ENCODE peak calls at places on chromosomes 2 and 18, in four cellular contexts. G, T, F and Y are unnamed samples.

GRCh38 chr2:233056961-233057605 is 3.1 kb upstream of the INPP5D start:
- DNase-seq in G (no peak), T (no peak), F (no peak), Y (no peak)

GRCh38 chr2:189285962-189286648 is 106.5 kb upstream of the COL5A2 start:
- DNase-seq in G (peak), T (no peak), F (peak), Y (no peak)

GRCh38 chr2:124264496-124265160 is 239.5 kb downstream of the CNTNAP5 start:
- DNase-seq in G (no peak), T (no peak), F (peak), Y (no peak)

GRCh38 chr2:92073815-92074548 is 2797.2 kb upstream of the TEKT4 start:
- DNase-seq in G (no peak), T (no peak), F (no peak), Y (no peak)

GRCh38 chr2:188971316-188971930 is 2.8 kb upstream of the COL3A1 start:
- DNase-seq in G (no peak), T (no peak), F (no peak), Y (no peak)

GRCh38 chr2:164065038-164065437 is 329.2 kb upstream of the FIGN start:
- DNase-seq in G (no peak), T (no peak), F (no peak), Y (no peak)

GRCh38 chr2:15092691-15093090 is 460.2 kb downstream of the LRATD1 start:
- DNase-seq in G (peak), T (no peak), F (no peak), Y (no peak)

GRCh38 chr2:11123856-11124759 is 31.2 kb upstream of the SLC66A3 start:
- DNase-seq in G (no peak), T (peak), F (peak), Y (peak)

GRCh38 chr2:481388-481787 is 193.5 kb upstream of the ALKAL2 start:
- DNase-seq in G (no peak), T (no peak), F (no peak), Y (no peak)

GRCh38 chr2:32262105-32262504 is 2.6 kb downstream of the NLRC4 start:
- DNase-seq in G (no peak), T (no peak), F (no peak), Y (no peak)

GRCh38 chr2:199259671-199260070 is 198.1 kb downstream of the SATB2 start:
- DNase-seq in G (no peak), T (no peak), F (no peak), Y (no peak)

GRCh38 chr2:173401716-173402326 is 47.1 kb downstream of the CDCA7 start:
- DNase-seq in G (no peak), T (no peak), F (no peak), Y (no peak)

GRCh38 chr2:196166876-196167275 is 4.5 kb downstream of the STK17B start:
- DNase-seq in G (no peak), T (no peak), F (peak), Y (no peak)

GRCh38 chr2:120709608-120710041 is 26.0 kb upstream of the GLI2 start:
- DNase-seq in G (no peak), T (no peak), F (no peak), Y (no peak)

GRCh38 chr2:15588329-15588919 is 3.2 kb upstream of the DDX1 start:
- DNase-seq in G (no peak), T (peak), F (peak), Y (peak)

GRCh38 chr18:6203791-6204190 is 210.9 kb downstream of the L3MBTL4 start:
- DNase-seq in G (no peak), T (no peak), F (no peak), Y (no peak)

GRCh38 chr2:196967126-196967525 is 40.6 kb upstream of the PGAP1 start:
- DNase-seq in G (no peak), T (no peak), F (peak), Y (no peak)

GRCh38 chr18:78582898-78583738 is 396.5 kb upstream of the SALL3 start:
- DNase-seq in G (no peak), T (no peak), F (no peak), Y (no peak)

GRCh38 chr2:120442923-120443571 is 97.1 kb downstream of the INHBB start:
- DNase-seq in G (peak), T (no peak), F (no peak), Y (peak)

GRCh38 chr18:56516769-56517168 is 121.6 kb downstream of the TXNL1 start:
- DNase-seq in G (no peak), T (no peak), F (no peak), Y (no peak)

GRCh38 chr2:155766342-155767115 is 566.0 kb downstream of the NR4A2 start:
- DNase-seq in G (no peak), T (no peak), F (no peak), Y (no peak)

GRCh38 chr2:133407341-133407740 is 160.9 kb downstream of the NCKAP5 start:
- DNase-seq in G (no peak), T (no peak), F (no peak), Y (no peak)

GRCh38 chr18:13302611-13303267 is 84.2 kb downstream of the LDLRAD4 start:
- DNase-seq in G (no peak), T (no peak), F (no peak), Y (no peak)
- TF ChIP-seq CTCF in G (no peak), T (no peak), F (no peak), Y (no peak)

GRCh38 chr2:178415979-178416378 is 35.0 kb downstream of the PRKRA start:
- DNase-seq in G (no peak), T (no peak), F (no peak), Y (no peak)

GRCh38 chr2:178412047-178412446 is 38.9 kb downstream of the PRKRA start:
- DNase-seq in G (no peak), T (no peak), F (no peak), Y (no peak)

GRCh38 chr2:178417916-178418315 is 33.1 kb downstream of the PRKRA start:
- DNase-seq in G (no peak), T (no peak), F (no peak), Y (no peak)

GRCh38 chr2:178414266-178415247 is 36.4 kb downstream of the PRKRA start:
- DNase-seq in G (peak), T (peak), F (peak), Y (peak)

GRCh38 chr2:178413472-178414265 is 37.3 kb downstream of the PRKRA start:
- DNase-seq in G (no peak), T (peak), F (peak), Y (peak)
- TF ChIP-seq CTCF in G (peak), T (peak), F (no peak), Y (no peak)

GRCh38 chr2:225270861-225271260 is 128.6 kb upstream of the NYAP2 start:
- DNase-seq in G (peak), T (no peak), F (peak), Y (no peak)
- TF ChIP-seq CTCF in G (peak), T (no peak), F (no peak), Y (no peak)

GRCh38 chr2:218036371-218036770 is 32.7 kb upstream of the RUFY4 start:
- DNase-seq in G (no peak), T (no peak), F (no peak), Y (no peak)
- TF ChIP-seq CTCF in G (no peak), T (no peak), F (peak), Y (no peak)

DNA sequence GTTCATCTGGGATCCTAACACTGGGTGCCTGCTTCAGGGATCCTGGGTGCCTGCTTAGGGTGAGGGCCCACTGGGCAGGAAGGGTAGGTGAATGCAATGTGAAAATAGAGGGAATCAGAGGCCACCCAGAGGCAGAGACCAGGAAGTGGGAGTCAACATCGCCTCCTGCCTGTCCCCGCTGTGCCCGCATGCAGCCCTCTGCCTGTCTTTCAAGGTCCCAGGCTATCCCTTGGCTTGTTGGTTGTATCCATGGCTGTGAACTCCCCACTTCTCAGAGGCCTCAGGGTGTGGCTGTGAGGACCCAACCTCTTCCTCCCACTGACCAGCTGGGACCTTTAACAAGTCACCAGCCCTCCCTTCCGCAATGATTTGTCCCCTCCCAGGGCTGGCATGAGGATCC is 26.5 kb downstream of the PSD4 start:
- DNase-seq in G (no peak), T (no peak), F (no peak), Y (no peak)
- TF ChIP-seq CTCF in G (peak), T (peak), F (no peak), Y (no peak)

DNA sequence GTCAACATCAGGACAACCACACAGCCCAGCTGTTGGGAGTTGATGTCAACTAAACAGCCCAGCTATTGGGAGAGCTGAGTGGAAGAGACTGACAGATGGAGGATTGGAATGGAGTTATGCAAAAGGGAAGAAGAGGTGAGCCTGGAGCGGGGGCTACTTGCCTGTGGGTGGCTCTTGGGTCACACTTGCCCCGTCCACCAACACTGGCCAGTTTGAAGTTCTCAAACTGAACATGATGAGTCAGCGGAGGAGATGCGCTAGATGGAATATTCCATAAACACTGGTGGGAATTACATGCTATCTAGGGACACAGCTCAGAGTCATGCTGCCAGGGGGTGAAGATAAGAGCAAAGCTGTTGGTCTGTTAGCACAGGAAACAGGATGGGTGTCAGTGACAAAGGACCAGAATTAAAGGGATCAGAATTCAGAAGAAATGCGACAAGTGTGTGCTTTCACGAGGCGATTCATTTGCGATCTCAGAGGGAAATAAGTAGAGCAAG is 33.2 kb upstream of the AGAP1 start:
- DNase-seq in G (no peak), T (no peak), F (no peak), Y (no peak)
- TF ChIP-seq CTCF in G (no peak), T (no peak), F (no peak), Y (no peak)

GRCh38 chr2:100905132-100905805 is 85.3 kb downstream of the NPAS2 start:
- DNase-seq in G (no peak), T (no peak), F (no peak), Y (no peak)

GRCh38 chr2:100906131-100906530 is 86.2 kb downstream of the NPAS2 start:
- DNase-seq in G (no peak), T (no peak), F (no peak), Y (no peak)

GRCh38 chr2:100900156-100900795 is 80.3 kb downstream of the NPAS2 start:
- DNase-seq in G (no peak), T (no peak), F (no peak), Y (no peak)

GRCh38 chr2:100903534-100904258 is 83.8 kb downstream of the NPAS2 start:
- DNase-seq in G (peak), T (no peak), F (peak), Y (no peak)

GRCh38 chr2:100902833-100903405 is 83.0 kb downstream of the NPAS2 start:
- DNase-seq in G (peak), T (no peak), F (peak), Y (no peak)
- TF ChIP-seq CTCF in G (no peak), T (no peak), F (peak), Y (no peak)

GRCh38 chr2:65742977-65743376 is 310.6 kb upstream of the SPRED2 start:
- DNase-seq in G (no peak), T (no peak), F (no peak), Y (no peak)
- TF ChIP-seq CTCF in G (peak), T (peak), F (no peak), Y (no peak)

GRCh38 chr2:37997629-37998028 is 72.5 kb downstream of the RMDN2 start:
- DNase-seq in G (no peak), T (no peak), F (no peak), Y (no peak)

GRCh38 chr2:37992631-37993030 is 67.5 kb downstream of the RMDN2 start:
- DNase-seq in G (no peak), T (no peak), F (no peak), Y (no peak)

GRCh38 chr2:37993135-37993534 is 68.0 kb downstream of the RMDN2 start:
- DNase-seq in G (no peak), T (no peak), F (peak), Y (no peak)
- TF ChIP-seq CTCF in G (peak), T (peak), F (peak), Y (no peak)

DNA sequence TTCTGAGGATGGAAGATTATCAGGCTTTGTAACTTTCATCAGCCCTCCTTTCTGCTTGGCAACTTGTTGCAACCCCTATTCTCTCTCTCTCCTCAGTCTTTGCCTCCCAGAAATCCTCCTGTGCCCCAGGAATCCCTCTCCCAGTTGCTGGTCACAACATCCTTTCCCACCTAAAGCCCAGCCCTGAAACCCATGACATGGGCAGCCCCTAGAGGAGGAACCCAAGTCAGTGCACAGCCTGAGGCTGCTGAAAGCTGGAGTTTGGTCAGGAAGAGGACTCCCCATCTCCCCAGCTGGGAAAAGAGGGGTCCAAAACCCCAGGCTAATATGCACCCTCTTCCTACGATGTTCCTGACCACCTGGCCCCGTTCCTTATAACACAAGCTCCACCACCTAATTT is 29.5 kb downstream of the PKDCC start:
- DNase-seq in G (no peak), T (no peak), F (no peak), Y (no peak)
- TF ChIP-seq CTCF in G (no peak), T (no peak), F (peak), Y (no peak)